ENCODE peak calls at places on chromosome 13, in eight cellular contexts. Q, N, J, P, R, L, Y and H are unnamed samples.

GRCh38 chr13:97221046-97221445 is 1.1 kb upstream of the MBNL2 start:
- DNase-seq in N (no peak), Y (no peak), R (no peak), J (no peak), L (no peak), Q (no peak), P (no peak), H (no peak)

GRCh38 chr13:20814224-20814910 is 40.6 kb upstream of the EEF1AKMT1 start:
- DNase-seq in R (no peak), Y (peak), J (no peak), L (no peak), N (no peak), P (peak), Q (peak), H (no peak)

GRCh38 chr13:104301216-104301975 is 1235.2 kb upstream of the SLC10A2 start:
- DNase-seq in R (no peak), L (no peak), Q (no peak), P (no peak), N (no peak), J (no peak), Y (no peak), H (no peak)

GRCh38 chr13:31898383-31899071 is 133.0 kb upstream of the FRY start:
- DNase-seq in N (no peak), P (no peak), Y (no peak), Q (no peak), J (no peak), R (no peak), L (no peak), H (no peak)

GRCh38 chr13:42393573-42394360 is 121.8 kb downstream of the AKAP11 start:
- DNase-seq in J (no peak), Y (no peak), N (no peak), L (no peak), Q (no peak), P (no peak), R (no peak), H (no peak)

GRCh38 chr13:51955841-51956603 is 55.2 kb downstream of the ATP7B start:
- DNase-seq in J (no peak), Q (no peak), Y (no peak), R (no peak), N (no peak), L (no peak), P (no peak), H (no peak)

GRCh38 chr13:27367570-27367969 is 56.8 kb upstream of the GTF3A start:
- DNase-seq in R (no peak), P (no peak), J (no peak), N (no peak), L (no peak), Y (no peak), Q (no peak), H (no peak)

GRCh38 chr13:40536443-40537113 is 129.9 kb downstream of the FOXO1 start:
- DNase-seq in N (no peak), P (no peak), L (no peak), J (no peak), R (no peak), Y (no peak), Q (no peak), H (no peak)

GRCh38 chr13:66657165-66657895 is 572.8 kb downstream of the PCDH9 start:
- DNase-seq in L (no peak), J (no peak), Q (peak), P (peak), R (no peak), N (peak), Y (peak), H (no peak)

GRCh38 chr13:109700176-109700575 is 86.2 kb downstream of the IRS2 start:
- DNase-seq in R (no peak), J (no peak), N (no peak), L (no peak), Y (peak), P (no peak), Q (no peak), H (peak)

GRCh38 chr13:76965759-76966421 is 17.6 kb downstream of the ACOD1 start:
- DNase-seq in J (no peak), N (no peak), P (peak), R (no peak), L (no peak), Q (peak), Y (no peak), H (no peak)

GRCh38 chr13:104641309-104641708 is 1575.1 kb upstream of the SLC10A2 start:
- DNase-seq in P (peak), Q (no peak), N (no peak), R (no peak), Y (no peak), L (no peak), J (no peak), H (no peak)

GRCh38 chr13:29782798-29783197 is 67.6 kb downstream of the UBL3 start:
- DNase-seq in N (no peak), L (no peak), P (no peak), R (no peak), Y (no peak), J (no peak), Q (no peak), H (no peak)

GRCh38 chr13:44915962-44916361 is 73.3 kb downstream of the NUFIP1 start:
- DNase-seq in N (no peak), Y (no peak), J (no peak), Q (no peak), P (no peak), L (no peak), R (no peak), H (no peak)

GRCh38 chr13:84951128-84951527 is 848.1 kb downstream of the SLITRK6 start:
- DNase-seq in N (no peak), J (no peak), R (no peak), Q (no peak), L (no peak), Y (no peak), P (no peak), H (no peak)

GRCh38 chr13:19150712-19151228 is 30.9 kb downstream of the TUBA3C start:
- DNase-seq in Q (no peak), R (no peak), J (no peak), N (no peak), P (no peak), L (no peak), Y (no peak), H (no peak)

GRCh38 chr13:113656015-113656588 is 1.9 kb downstream of the ATP4B start:
- DNase-seq in P (no peak), N (no peak), Y (no peak), L (no peak), J (no peak), Q (no peak), R (no peak), H (no peak)

GRCh38 chr13:110382229-110382628 is 75.1 kb downstream of the COL4A2 start:
- DNase-seq in Y (no peak), Q (no peak), N (no peak), L (no peak), J (no peak), R (no peak), P (no peak), H (no peak)

GRCh38 chr13:44174769-44175425 is 198.7 kb upstream of the SERP2 start:
- DNase-seq in Q (no peak), N (peak), P (peak), Y (no peak), J (no peak), R (no peak), L (no peak), H (no peak)

GRCh38 chr13:74770361-74770760 is 636.2 kb upstream of the KLF12 start:
- DNase-seq in N (no peak), J (no peak), R (no peak), L (no peak), Y (peak), P (peak), Q (no peak), H (no peak)

GRCh38 chr13:50129923-50130685 is 114.9 kb downstream of the KCNRG start:
- DNase-seq in P (peak), R (peak), Q (no peak), N (no peak), L (no peak), Y (no peak), J (no peak), H (peak)

GRCh38 chr13:90867336-90867683 is 480.2 kb upstream of the MIR17HG start:
- DNase-seq in Y (peak), N (peak), J (no peak), L (peak), Q (peak), P (peak), R (no peak), H (peak)

GRCh38 chr13:27171244-27171829 is at the start of gene USP12:
- DNase-seq in Q (peak), R (peak), N (no peak), L (peak), J (peak), P (no peak), Y (no peak), H (no peak)

GRCh38 chr13:36919206-36919832 is 719 bp downstream of the SMAD9 start:
- DNase-seq in N (no peak), R (peak), L (peak), P (peak), Y (peak), Q (peak), J (no peak), H (peak)

GRCh38 chr13:80572308-80572676 is 231.4 kb upstream of the SPRY2 start:
- DNase-seq in L (peak), P (no peak), R (no peak), Q (no peak), Y (no peak), J (no peak), N (no peak), H (no peak)

GRCh38 chr13:27104606-27105005 is 67.0 kb downstream of the USP12 start:
- DNase-seq in R (no peak), Q (no peak), Y (no peak), J (no peak), L (no peak), N (no peak), P (no peak), H (no peak)

GRCh38 chr13:49954674-49955455 is 18.7 kb upstream of the SPRYD7 start:
- DNase-seq in P (no peak), R (no peak), L (no peak), Y (no peak), J (no peak), Q (no peak), N (no peak), H (no peak)

GRCh38 chr13:37406031-37406430 is 192.5 kb downstream of the POSTN start:
- DNase-seq in N (no peak), Q (no peak), P (no peak), L (no peak), R (no peak), J (no peak), Y (no peak), H (no peak)

GRCh38 chr13:113671066-113672001 is 4.3 kb downstream of the GRK1 start:
- DNase-seq in J (no peak), Q (no peak), N (no peak), R (no peak), Y (no peak), L (no peak), P (no peak), H (no peak)

GRCh38 chr13:107534548-107534947 is 680.8 kb downstream of the LIG4 start:
- DNase-seq in L (no peak), J (no peak), Q (no peak), P (no peak), N (no peak), R (no peak), Y (no peak), H (no peak)